ENCODE peak calls at places on chromosomes 2 and 18, in six cellular contexts. J, Y, S, W, M and L are unnamed samples.

GRCh38 chr2:6877402-6878305 is at the start of gene RSAD2:
- DNase-seq in S (no peak), W (no peak), J (peak), Y (no peak), M (no peak), L (peak)

GRCh38 chr2:232588680-232589585 is 38.4 kb downstream of the EIF4E2 start:
- DNase-seq in W (peak), Y (peak), M (no peak), J (peak), S (no peak), L (no peak)

GRCh38 chr2:138059967-138060635 is 95.8 kb downstream of the HNMT start:
- DNase-seq in W (peak), S (peak), J (no peak), M (no peak), Y (peak), L (peak)

GRCh38 chr18:3547891-3548615 is 98.1 kb downstream of the TGIF1 start:
- DNase-seq in J (no peak), W (no peak), Y (no peak), S (no peak), M (no peak), L (no peak)

GRCh38 chr2:30262716-30263309 is 31.5 kb downstream of the LBH start:
- DNase-seq in S (no peak), M (no peak), J (no peak), W (no peak), Y (no peak), L (no peak)

GRCh38 chr2:224584111-224584764 is 925 bp downstream of the CUL3 start:
- DNase-seq in S (peak), W (peak), J (peak), Y (peak), M (no peak), L (peak)

GRCh38 chr2:42328148-42328833 is 32.7 kb downstream of the COX7A2L start:
- DNase-seq in Y (no peak), S (no peak), W (no peak), J (no peak), M (no peak), L (no peak)

GRCh38 chr18:23105581-23106219 is 29.6 kb upstream of the CABLES1 start:
- DNase-seq in S (no peak), Y (no peak), W (no peak), J (peak), M (no peak), L (no peak)

GRCh38 chr2:128485761-128486639 is 167.3 kb upstream of the HS6ST1 start:
- DNase-seq in J (peak), Y (no peak), M (no peak), W (no peak), S (no peak), L (no peak)

GRCh38 chr18:56505971-56506370 is 132.4 kb downstream of the TXNL1 start:
- DNase-seq in M (no peak), Y (no peak), J (no peak), W (no peak), S (no peak), L (no peak)

GRCh38 chr2:60886962-60887361 is 5.6 kb downstream of the REL start:
- DNase-seq in M (no peak), J (no peak), Y (no peak), W (no peak), S (no peak), L (no peak)
- H3K4me3 ChIP-seq in M (peak), J (no peak), Y (no peak), W (no peak), S (no peak), L (no peak)

DNA sequence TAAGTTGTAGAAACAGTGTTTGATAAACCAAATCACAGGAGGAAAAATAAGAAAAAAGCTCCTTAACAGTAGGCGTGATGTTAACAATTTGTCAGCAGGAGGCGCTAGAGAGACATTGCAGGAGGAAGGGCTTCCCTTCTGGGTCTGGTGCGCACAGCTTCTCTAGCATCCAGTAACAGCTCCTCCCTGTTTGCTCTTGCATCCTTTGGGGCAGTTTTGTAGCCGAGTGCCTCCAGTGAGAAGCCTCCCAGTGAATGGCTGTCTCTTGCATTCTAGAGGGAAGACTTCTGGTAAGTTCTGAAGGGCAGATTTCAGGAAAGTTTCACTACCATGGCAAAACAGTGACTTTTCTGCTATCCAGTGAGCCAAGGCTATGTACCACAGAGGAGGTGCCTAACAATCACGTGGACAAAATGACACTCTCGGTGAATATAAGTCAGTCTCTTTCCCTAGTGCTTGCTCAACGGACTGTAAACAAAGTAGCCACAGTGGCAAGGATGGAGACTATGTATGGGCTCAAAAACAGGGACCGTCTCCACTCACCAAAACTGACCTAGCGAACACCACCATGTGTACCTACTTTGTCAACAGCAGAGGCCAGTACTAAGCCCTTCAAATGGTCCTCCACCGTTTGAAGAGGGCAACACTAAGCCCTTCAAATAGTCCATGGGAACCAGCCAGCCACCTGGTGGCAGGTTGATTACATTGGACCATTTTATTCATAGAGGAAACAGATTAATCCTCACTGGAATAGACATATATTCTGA is 9.6 kb upstream of the ZNF396 start:
- DNase-seq in S (peak), M (peak), J (peak), W (peak), Y (peak), L (peak)
- H3K4me3 ChIP-seq in S (no peak), M (no peak), J (no peak), W (no peak), Y (no peak), L (no peak)

GRCh38 chr2:10407841-10408648 is 40.1 kb downstream of the ODC1 start:
- DNase-seq in Y (no peak), W (no peak), J (peak), S (peak), M (peak), L (no peak)

GRCh38 chr2:10407432-10407831 is 40.7 kb downstream of the ODC1 start:
- DNase-seq in J (no peak), Y (no peak), S (no peak), W (no peak), M (no peak), L (no peak)

GRCh38 chr2:10410001-10410671 is 38.0 kb downstream of the ODC1 start:
- DNase-seq in M (peak), Y (no peak), S (no peak), J (no peak), W (no peak), L (no peak)

GRCh38 chr2:10410716-10411437 is 37.2 kb downstream of the ODC1 start:
- DNase-seq in Y (no peak), W (no peak), J (no peak), S (no peak), M (no peak), L (no peak)

DNA sequence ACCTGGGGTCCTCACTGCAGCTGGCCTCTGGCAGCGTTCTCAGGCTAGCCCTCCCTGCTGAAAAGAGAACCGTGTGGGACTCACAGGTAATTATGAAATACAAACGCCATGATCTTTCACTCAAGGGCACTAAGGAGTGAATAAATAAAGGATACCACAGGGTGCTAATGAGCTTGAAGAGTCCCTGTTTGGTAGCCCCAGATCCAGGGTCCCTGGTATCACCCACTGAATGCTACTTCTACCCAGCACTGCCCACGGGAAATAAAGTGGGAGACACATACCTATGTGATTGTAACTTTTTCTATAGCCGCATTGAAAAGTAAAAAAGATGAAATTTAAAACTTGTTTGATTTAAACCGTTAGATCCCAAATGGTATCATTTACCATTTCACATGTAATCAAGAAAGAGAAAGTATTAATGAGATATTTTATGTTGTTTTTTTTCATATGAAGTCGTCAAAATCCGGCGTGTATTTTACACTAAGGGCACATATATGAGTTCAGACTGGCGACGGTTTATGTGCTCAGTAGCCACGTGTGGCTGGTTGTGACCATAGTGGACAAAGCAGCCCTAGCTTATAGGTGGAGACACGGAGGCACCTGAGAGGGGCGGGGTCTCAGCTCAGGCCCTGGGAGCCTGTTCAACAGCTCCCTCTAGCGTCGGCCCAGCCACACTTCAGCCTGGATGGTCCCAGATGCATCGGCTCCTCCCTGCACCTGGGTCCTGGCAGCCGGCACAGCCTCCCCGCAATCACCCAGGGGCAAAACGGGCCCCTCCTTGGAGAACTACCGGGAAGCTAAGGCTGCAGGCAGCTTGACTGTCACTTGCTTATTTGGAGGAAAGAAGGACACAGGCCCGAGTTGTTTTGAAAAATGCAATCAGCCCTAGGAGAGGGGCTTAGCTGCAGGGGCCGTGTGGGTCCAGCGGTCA is 39.2 kb downstream of the ODC1 start:
- DNase-seq in W (peak), J (peak), M (peak), Y (peak), S (peak), L (peak)
- H3K4me3 ChIP-seq in W (peak), J (no peak), M (no peak), Y (no peak), S (no peak), L (no peak)

GRCh38 chr18:6745504-6746031 is 16.1 kb downstream of the ARHGAP28 start:
- DNase-seq in J (no peak), M (no peak), W (no peak), Y (no peak), S (no peak), L (no peak)
- H3K4me3 ChIP-seq in J (no peak), M (no peak), W (no peak), Y (no peak), S (no peak), L (no peak)

GRCh38 chr2:3728104-3729054 is 25.0 kb downstream of the DCDC2C start:
- DNase-seq in J (no peak), W (peak), Y (no peak), S (no peak), M (no peak), L (peak)
- H3K4me3 ChIP-seq in J (no peak), W (peak), Y (peak), S (no peak), M (no peak), L (peak)